ENCODE peak calls at places on chromosome 15, in eight cellular contexts. L is sigmoid colon, G is K562, Y is mammary epithelial cell, K is tibial artery, Z is substantia nigra, U is Panc1, V is GM23338. E is an unnamed sample.

GRCh38 chr15:85563328-85563727 is 182.9 kb downstream of the AKAP13 start:
- DNase-seq in L (no peak), G (no peak), Y (no peak), K (no peak), Z (no peak), U (no peak), V (peak), E (no peak)

GRCh38 chr15:29528276-29528675 is 258.7 kb upstream of the NSMCE3 start:
- DNase-seq in L (no peak), G (no peak), Y (no peak), K (no peak), Z (no peak), U (no peak), V (no peak), E (no peak)

GRCh38 chr15:69417581-69417980 is 3.4 kb downstream of the KIF23 start:
- DNase-seq in L (no peak), G (no peak), Y (no peak), K (no peak), Z (no peak), U (no peak), V (no peak), E (no peak)

GRCh38 chr15:74375303-74375693 is 7.9 kb upstream of the CYP11A1 start:
- DNase-seq in L (peak), G (peak), Y (peak), K (peak), Z (peak), U (peak), V (peak), E (no peak)

GRCh38 chr15:100345438-100345837 is 3.7 kb upstream of the ADAMTS17 start:
- DNase-seq in L (no peak), G (no peak), Y (no peak), K (no peak), Z (no peak), U (no peak), V (no peak), E (no peak)

GRCh38 chr15:83890584-83890983 is 236.7 kb downstream of the ADAMTSL3 start:
- DNase-seq in L (peak), G (no peak), Y (peak), K (peak), Z (no peak), U (no peak), V (no peak), E (no peak)

GRCh38 chr15:100781061-100781960 is 98.3 kb upstream of the ALDH1A3 start:
- DNase-seq in L (peak), G (no peak), Y (no peak), K (peak), Z (no peak), U (no peak), V (no peak), E (no peak)

GRCh38 chr15:68304611-68305337 is 27.2 kb downstream of the FEM1B start:
- DNase-seq in L (no peak), G (no peak), Y (peak), K (peak), Z (no peak), U (no peak), V (peak), E (peak)

GRCh38 chr15:43987924-43988323 is 161.1 kb downstream of the WDR76 start:
- DNase-seq in L (no peak), G (no peak), Y (no peak), K (no peak), Z (no peak), U (no peak), V (no peak), E (no peak)

GRCh38 chr15:35444557-35445204 is 101.3 kb downstream of the DPH6 start:
- DNase-seq in L (no peak), G (peak), Y (peak), K (no peak), Z (no peak), U (peak), V (peak), E (no peak)

GRCh38 chr15:99930696-99931095 is 197.5 kb upstream of the LYSMD4 start:
- DNase-seq in L (no peak), G (no peak), Y (no peak), K (no peak), Z (no peak), U (no peak), V (no peak), E (no peak)

GRCh38 chr15:62558640-62559039 is 393.6 kb upstream of the C2CD4B start:
- DNase-seq in L (no peak), G (no peak), Y (no peak), K (no peak), Z (no peak), U (no peak), V (peak), E (no peak)
- H3K27ac ChIP-seq in L (no peak), G (no peak), Y (no peak), K (peak), Z (no peak), U (no peak), V (no peak), E (no peak)

GRCh38 chr15:90610220-90610619 is 80.5 kb downstream of the CRTC3 start:
- DNase-seq in L (no peak), G (no peak), Y (no peak), K (no peak), Z (no peak), U (no peak), V (no peak), E (no peak)
- H3K27ac ChIP-seq in L (peak), G (no peak), Y (no peak), K (peak), Z (no peak), U (no peak), V (no peak), E (no peak)

GRCh38 chr15:62787401-62787800 is 255.1 kb upstream of the TPM1 start:
- DNase-seq in L (no peak), G (no peak), Y (no peak), K (no peak), Z (no peak), U (no peak), V (no peak), E (no peak)
- H3K27ac ChIP-seq in L (no peak), G (no peak), Y (no peak), K (no peak), Z (no peak), U (no peak), V (no peak), E (no peak)

DNA sequence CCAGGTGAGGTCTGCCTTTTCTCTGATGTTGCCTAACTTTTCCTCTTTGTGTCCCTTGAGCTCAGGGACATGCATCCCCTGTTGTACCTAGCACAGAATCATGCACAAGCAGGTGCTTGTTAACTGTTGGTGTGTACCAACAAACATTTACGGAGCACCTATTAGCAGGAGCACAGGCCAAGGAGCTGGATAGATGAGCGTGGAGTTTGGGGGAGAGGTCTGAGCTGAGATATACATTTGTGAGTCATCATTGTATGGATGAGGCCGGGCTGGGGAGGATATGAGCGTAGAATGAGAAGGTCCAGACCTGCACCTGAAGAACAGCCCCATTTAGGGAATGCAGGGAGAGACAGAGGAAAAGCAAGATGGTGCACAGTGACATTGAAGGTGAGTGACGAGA is 53.4 kb downstream of the SMAD3 start:
- DNase-seq in L (no peak), G (peak), Y (no peak), K (no peak), Z (no peak), U (no peak), V (no peak), E (no peak)
- H3K27ac ChIP-seq in L (no peak), G (no peak), Y (no peak), K (no peak), Z (no peak), U (peak), V (no peak), E (peak)

GRCh38 chr15:55254916-55255679 is 34.5 kb downstream of the RAB27A start:
- DNase-seq in L (no peak), G (no peak), Y (no peak), K (no peak), Z (no peak), U (no peak), V (no peak), E (no peak)
- H3K27ac ChIP-seq in L (no peak), G (peak), Y (peak), K (no peak), Z (no peak), U (no peak), V (no peak), E (peak)

GRCh38 chr15:64705006-64705405 is 70.4 kb downstream of the RBPMS2 start:
- DNase-seq in L (no peak), G (no peak), Y (no peak), K (no peak), Z (no peak), U (no peak), V (no peak), E (no peak)

GRCh38 chr15:64701051-64701450 is 74.3 kb downstream of the RBPMS2 start:
- DNase-seq in L (no peak), G (no peak), Y (no peak), K (no peak), Z (no peak), U (no peak), V (peak), E (no peak)

GRCh38 chr15:64702816-64703631 is 72.4 kb downstream of the RBPMS2 start:
- DNase-seq in L (peak), G (peak), Y (peak), K (peak), Z (peak), U (no peak), V (peak), E (no peak)

GRCh38 chr15:64701482-64701881 is 73.9 kb downstream of the RBPMS2 start:
- DNase-seq in L (no peak), G (no peak), Y (no peak), K (no peak), Z (no peak), U (no peak), V (no peak), E (no peak)

GRCh38 chr15:64703632-64703959 is 71.8 kb downstream of the RBPMS2 start:
- DNase-seq in L (no peak), G (no peak), Y (no peak), K (no peak), Z (no peak), U (no peak), V (no peak), E (no peak)
- H3K27ac ChIP-seq in L (peak), G (peak), Y (peak), K (peak), Z (peak), U (peak), V (peak), E (no peak)

E was measured in epithelial cell of prostate.